ENCODE peak calls at places on chromosomes 3 and 15, in four cellular contexts. H, E, B and S are unnamed samples.

GRCh38 chr3:9098716-9099675 is 135.7 kb upstream of the RAD18 start:
- DNase-seq in H (no peak), B (no peak), E (no peak), S (no peak)

GRCh38 chr15:91717811-91718210 is 135.7 kb upstream of the SLCO3A1 start:
- DNase-seq in B (no peak), H (no peak), E (no peak), S (no peak)

GRCh38 chr3:47283193-47283537 is 421 bp downstream of the KLHL18 start:
- DNase-seq in H (peak; percentile 55), E (no peak), B (no peak), S (no peak)

GRCh38 chr3:187504435-187504834 is 136.2 kb downstream of the RTP4 start:
- DNase-seq in H (no peak), E (no peak), B (no peak), S (no peak)

GRCh38 chr3:177463863-177464262 is 266.6 kb upstream of the TBL1XR1 start:
- DNase-seq in B (no peak), E (no peak), H (no peak), S (no peak)

GRCh38 chr3:62178739-62179600 is 194.4 kb downstream of the FEZF2 start:
- DNase-seq in B (no peak), E (no peak), H (no peak), S (no peak)

GRCh38 chr15:33104276-33104675 is 90.2 kb downstream of the FMN1 start:
- DNase-seq in E (no peak), H (no peak), B (no peak), S (no peak)

GRCh38 chr3:94482686-94483085 is 419.8 kb downstream of the NSUN3 start:
- DNase-seq in E (no peak), B (no peak), H (no peak), S (no peak)

GRCh38 chr15:79314186-79314585 is 3.3 kb downstream of the TMED3 start:
- DNase-seq in B (no peak), H (no peak), E (no peak), S (no peak)

GRCh38 chr15:79316864-79317263 is 6.0 kb downstream of the TMED3 start:
- DNase-seq in E (no peak), B (no peak), H (no peak), S (no peak)

GRCh38 chr15:79311901-79312553 is 1.1 kb downstream of the TMED3 start:
- DNase-seq in B (no peak), E (no peak), H (no peak), S (no peak)

GRCh38 chr15:79315623-79316328 is 4.9 kb downstream of the TMED3 start:
- DNase-seq in E (peak; percentile 54), H (no peak), B (peak; percentile 25), S (no peak)

GRCh38 chr15:79314811-79315210 is 3.9 kb downstream of the TMED3 start:
- DNase-seq in B (no peak), E (no peak), H (no peak), S (peak; percentile 55)
- H3K27ac ChIP-seq in B (no peak overlapping the region), E (no peak overlapping the region), H (no peak overlapping the region), S (no peak overlapping the region)

DNA sequence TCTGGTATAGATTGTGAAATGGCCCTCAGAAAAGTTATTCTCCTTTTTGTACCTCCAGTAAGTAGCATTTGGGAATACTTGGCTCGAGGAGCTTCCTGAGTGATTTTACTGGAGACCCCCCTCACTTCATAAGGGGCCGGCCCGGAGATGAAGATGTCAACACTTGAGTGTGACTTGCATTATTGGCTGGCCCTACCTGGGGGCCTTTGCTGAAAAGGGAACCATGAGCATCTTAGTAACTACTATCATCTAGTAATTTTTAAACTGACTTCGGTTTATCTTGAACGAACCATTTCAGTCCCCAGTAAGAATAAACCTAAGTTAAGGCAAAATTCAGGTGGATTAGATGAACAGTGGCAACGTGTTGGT is 1.3 kb downstream of the FAIM start:
- DNase-seq in B (no peak), H (no peak), E (no peak), S (no peak)
- H3K27ac ChIP-seq in B (peak overlapping the region; percentile 95), H (no peak overlapping the region), E (peak overlapping the region; percentile 90), S (no peak overlapping the region)

GRCh38 chr15:34964277-34964676 is 5.3 kb downstream of the AQR start:
- DNase-seq in E (no peak), H (no peak), B (no peak), S (no peak)
- H3K27ac ChIP-seq in E (no peak overlapping the region), H (no peak overlapping the region), B (no peak overlapping the region), S (no peak overlapping the region)

DNA sequence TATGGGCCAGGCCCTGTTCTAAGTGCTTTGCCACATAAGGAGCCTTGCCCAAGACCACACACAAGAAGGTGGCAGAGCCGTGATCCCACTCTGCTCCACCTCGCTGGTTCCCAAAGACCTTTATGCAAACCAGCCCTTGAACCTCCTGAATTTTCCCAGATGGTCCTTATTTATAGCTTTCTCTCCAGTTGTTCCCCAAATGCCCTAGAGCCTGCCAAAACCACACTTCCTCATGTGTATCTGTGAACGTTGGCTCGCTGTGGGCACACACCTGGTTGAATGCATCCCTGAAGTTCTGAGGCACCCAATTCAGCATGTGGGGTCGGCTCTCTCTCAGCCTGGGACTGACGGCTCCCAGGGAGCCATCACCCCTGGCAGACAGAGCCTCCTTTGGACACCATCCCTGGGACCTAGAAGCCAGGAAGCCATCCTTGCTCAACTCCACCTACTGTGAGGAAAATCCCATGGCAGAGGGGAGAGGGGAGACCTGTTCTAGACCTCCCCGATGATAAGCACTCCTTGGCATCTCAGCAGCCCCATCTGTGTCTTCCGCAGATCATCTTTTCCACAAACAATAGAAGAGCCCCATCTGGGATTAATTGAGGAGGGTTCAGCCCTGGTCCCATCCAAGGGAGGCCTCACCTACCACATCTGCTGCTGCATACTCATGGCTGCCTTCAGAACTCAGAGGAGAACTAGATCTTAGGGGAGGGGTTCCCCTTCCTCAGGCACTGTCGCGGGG is 42.3 kb upstream of the LIMD1 start:
- DNase-seq in E (no peak), H (no peak), B (no peak), S (no peak)
- H3K27ac ChIP-seq in E (peak overlapping the region; percentile 80), H (no peak overlapping the region), B (peak overlapping the region; percentile 90), S (peak overlapping the region; percentile 70)

DNA sequence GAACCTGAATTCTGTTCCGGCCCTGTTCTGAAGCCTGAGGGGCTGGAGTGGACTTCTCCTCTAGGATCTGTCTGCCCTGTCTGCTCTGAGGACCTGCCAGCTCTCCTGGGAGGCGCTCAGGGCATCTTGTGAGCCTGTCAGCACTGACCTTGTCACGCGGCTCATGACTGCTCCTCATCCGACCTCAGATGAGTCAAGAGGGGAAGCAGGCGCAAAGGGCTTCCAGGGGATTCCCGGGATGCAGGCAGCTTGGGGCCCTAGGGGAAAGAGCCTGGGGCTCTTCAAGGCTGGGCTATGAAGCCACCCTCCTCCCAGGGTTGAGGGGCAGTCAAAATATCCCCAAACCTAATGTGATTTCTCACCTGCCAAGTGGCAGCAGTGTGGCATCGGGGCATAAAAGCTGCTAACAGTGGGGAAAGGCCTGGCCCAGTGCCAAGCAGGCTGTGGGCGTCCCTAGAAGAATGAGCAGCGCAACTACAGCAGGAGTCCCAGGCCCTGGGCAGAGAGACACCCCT is 27.6 kb upstream of the ANKDD1A start:
- DNase-seq in B (peak; percentile 70), E (peak; percentile 64), H (no peak), S (peak; percentile 83)
- H3K27ac ChIP-seq in B (peak overlapping the region; percentile 84), E (peak overlapping the region; percentile 72), H (no peak overlapping the region), S (peak overlapping the region; percentile 39)

GRCh38 chr3:194930439-194931204 is 244.9 kb downstream of the FAM43A start:
- DNase-seq in H (peak; percentile 13), B (peak; percentile 44), E (no peak), S (peak; percentile 30)
- H3K27ac ChIP-seq in H (no peak overlapping the region), B (peak overlapping the region; percentile 82), E (peak overlapping the region; percentile 71), S (peak overlapping the region; percentile 74)

GRCh38 chr15:40346579-40347558 is 4.0 kb upstream of the PHGR1 start:
- DNase-seq in B (no peak), E (no peak), H (no peak), S (no peak)

GRCh38 chr15:40347559-40348470 is 3.0 kb upstream of the PHGR1 start:
- DNase-seq in E (no peak), H (no peak), B (no peak), S (no peak)

GRCh38 chr15:40345867-40346578 is 4.8 kb upstream of the PHGR1 start:
- DNase-seq in H (no peak), B (no peak), E (no peak), S (no peak)

GRCh38 chr15:40348471-40348864 is 2.4 kb upstream of the PHGR1 start:
- DNase-seq in E (no peak), B (no peak), H (no peak), S (no peak)

DNA sequence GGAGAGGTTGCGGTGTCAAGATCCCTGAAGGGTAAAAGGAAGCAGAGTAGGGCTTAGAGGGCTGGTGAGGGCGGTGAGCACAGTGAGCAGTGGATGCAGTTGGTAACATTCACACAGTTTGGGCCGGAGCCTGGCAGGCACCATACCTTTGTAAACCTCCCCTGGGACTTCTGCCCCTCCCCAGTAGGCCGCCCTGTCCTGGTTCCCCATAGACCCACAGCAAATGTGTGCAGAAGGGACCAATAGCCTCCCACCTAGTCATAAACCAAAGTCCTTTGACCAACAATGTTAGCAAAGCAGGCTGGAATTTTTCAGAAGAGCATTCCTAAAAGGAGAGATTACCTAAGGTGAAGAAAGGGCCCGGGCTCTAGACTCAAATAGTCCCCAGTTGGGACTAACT is 1.7 kb upstream of the PHGR1 start:
- DNase-seq in E (no peak), B (no peak), H (no peak), S (no peak)
- H3K27ac ChIP-seq in E (no peak overlapping the region), B (no peak overlapping the region), H (no peak overlapping the region), S (peak overlapping the region; percentile 91)

DNA sequence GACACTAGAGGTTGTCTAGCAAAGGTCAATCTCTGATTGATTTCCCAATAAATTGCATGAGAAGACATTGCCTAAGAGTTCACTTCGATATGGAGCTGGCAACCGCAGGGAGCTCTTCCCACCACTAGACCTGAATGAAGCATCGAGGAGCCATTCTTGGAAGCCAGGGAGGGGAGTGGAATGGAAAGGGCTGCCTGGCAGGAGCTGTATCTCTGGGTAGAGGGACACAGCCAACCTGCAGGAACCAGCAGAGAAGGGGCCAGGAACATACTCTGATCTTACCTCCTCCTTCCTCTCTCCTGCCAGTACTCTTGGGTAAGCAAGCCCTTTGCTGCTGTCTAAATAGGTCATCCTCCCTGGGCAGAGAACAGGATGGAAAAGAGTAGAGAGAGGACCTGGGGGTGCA is 156.9 kb upstream of the TSC22D2 start:
- DNase-seq in B (no peak), E (no peak), H (no peak), S (no peak)
- H3K27ac ChIP-seq in B (no peak overlapping the region), E (no peak overlapping the region), H (no peak overlapping the region), S (no peak overlapping the region)

GRCh38 chr3:188801393-188801792 is 370.4 kb upstream of the TPRG1 start:
- DNase-seq in E (no peak), H (no peak), B (no peak), S (no peak)

GRCh38 chr3:188796122-188796631 is 375.6 kb upstream of the TPRG1 start:
- DNase-seq in B (no peak), H (peak; percentile 39), E (no peak), S (no peak)

GRCh38 chr3:188792788-188793187 is 379.0 kb upstream of the TPRG1 start:
- DNase-seq in H (peak; percentile 67), E (peak; percentile 27), B (peak; percentile 25), S (no peak)

GRCh38 chr3:188802645-188803044 is 369.1 kb upstream of the TPRG1 start:
- DNase-seq in H (no peak), E (no peak), B (no peak), S (no peak)

DNA sequence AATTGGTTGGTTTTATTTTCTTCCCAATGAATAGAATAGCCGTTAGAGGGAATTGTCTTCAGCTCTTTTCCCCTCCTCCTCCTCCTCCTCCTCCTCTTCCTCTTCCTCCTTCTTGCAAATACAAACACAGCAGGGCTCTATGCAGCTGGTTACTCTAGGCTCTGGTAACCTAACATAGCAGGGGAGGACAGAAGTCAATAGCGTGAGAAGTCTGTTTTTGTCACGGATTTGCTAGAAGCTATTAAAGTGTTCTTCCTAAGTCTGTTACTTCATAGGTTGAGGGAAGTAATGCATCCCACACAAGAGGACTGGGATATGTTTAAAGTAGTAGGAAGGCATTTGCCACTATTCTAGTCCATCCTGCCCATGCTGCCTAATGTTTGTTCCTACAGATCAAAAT is 374.7 kb upstream of the TPRG1 start:
- DNase-seq in B (no peak), E (no peak), H (no peak), S (no peak)
- H3K27ac ChIP-seq in B (no peak overlapping the region), E (no peak overlapping the region), H (no peak overlapping the region), S (no peak overlapping the region)

GRCh38 chr15:30991301-30992072 is at the start of gene MTMR10:
- DNase-seq in H (peak; percentile 85), B (peak; percentile 78), E (peak; percentile 82), S (peak; percentile 90)
- H3K27ac ChIP-seq in H (peak within 1 kb of the TSS; percentile 54), B (peak within 1 kb of the TSS; percentile 96), E (peak within 1 kb of the TSS; percentile 93), S (peak within 1 kb of the TSS; percentile 89)